ENCODE peak calls at places on chromosomes 13 and 19, in nine cellular contexts. B is cardiac fibroblast, F is amniotic epithelial cell, E is NCI-H1436, W is T-cell, M is hypothalamus, H is ELR, O is astrocyte of the hippocampus, S is head of caudate nucleus. Y is an unnamed sample.
A peak's percentile ranks its signal among the peaks of the same experiment; 100 is the strongest.

GRCh38 chr19:8209111-8209964 is at the start of gene CERS4:
- DNase-seq in H (peak; percentile 24), O (peak; percentile 69), E (peak; percentile 72), M (peak; percentile 84), B (peak; percentile 73), F (peak; percentile 33), S (peak; percentile 90), W (peak; percentile 86), Y (peak; percentile 90)

GRCh38 chr19:37654525-37654832 is 786 bp downstream of the ZFP30 start:
- DNase-seq in B (peak; percentile 34), S (no peak), F (peak; percentile 40), H (peak; percentile 49), W (no peak), M (no peak), O (peak; percentile 56), E (peak; percentile 3), Y (no peak)

GRCh38 chr13:39847336-39847735 is 191.9 kb downstream of the COG6 start:
- DNase-seq in H (no peak), B (no peak), F (no peak), O (no peak), W (no peak), M (no peak), S (no peak), E (no peak), Y (no peak)

GRCh38 chr13:112697756-112698655 is 8.2 kb downstream of the ATP11A start:
- DNase-seq in W (no peak), F (peak; percentile 45), H (no peak), E (no peak), M (no peak), S (no peak), B (no peak), O (no peak), Y (no peak)

GRCh38 chr19:34998777-34999497 is 1.2 kb upstream of the GRAMD1A start:
- DNase-seq in B (no peak), W (no peak), H (no peak), F (no peak), S (no peak), M (no peak), E (no peak), O (no peak), Y (no peak)

GRCh38 chr13:79445968-79446645 is 34.8 kb upstream of the NDFIP2 start:
- DNase-seq in H (no peak), F (no peak), W (no peak), B (no peak), O (no peak), M (no peak), E (no peak), S (no peak), Y (no peak)

GRCh38 chr13:27920677-27921420 is 1.0 kb downstream of the PDX1 start:
- DNase-seq in F (peak; percentile 4), S (no peak), W (no peak), M (no peak), E (no peak), B (peak; percentile 26), H (peak; percentile 36), O (peak; percentile 29), Y (no peak)

GRCh38 chr19:33705860-33706259 is 84.1 kb downstream of the CHST8 start:
- DNase-seq in O (no peak), S (no peak), M (no peak), B (no peak), H (no peak), W (no peak), E (no peak), F (no peak), Y (no peak)

GRCh38 chr13:100280681-100281080 is 191.8 kb downstream of the PCCA start:
- DNase-seq in M (no peak), B (no peak), O (no peak), F (peak; percentile 27), W (no peak), H (peak; percentile 45), S (no peak), E (no peak), Y (no peak)

GRCh38 chr19:46340051-46340659 is 6.7 kb upstream of the PPP5C start:
- DNase-seq in H (no peak), W (no peak), O (no peak), M (no peak), F (no peak), S (no peak), E (no peak), B (no peak), Y (no peak)

GRCh38 chr19:28878862-28879566 is 333.9 kb downstream of the UQCRFS1 start:
- DNase-seq in H (peak; percentile 76), W (peak; percentile 53), O (peak; percentile 74), E (peak; percentile 69), F (peak; percentile 28), M (peak; percentile 29), S (peak; percentile 73), B (peak; percentile 83), Y (peak; percentile 51)

GRCh38 chr19:51921949-51922348 is 5.3 kb upstream of the ZNF613 start:
- DNase-seq in B (no peak), E (no peak), F (no peak), W (no peak), H (no peak), S (no peak), M (no peak), O (peak; percentile 5), Y (no peak)

GRCh38 chr19:15439078-15439799 is 10.5 kb downstream of the WIZ start:
- DNase-seq in O (no peak), E (no peak), H (no peak), F (no peak), W (no peak), S (no peak), M (no peak), B (no peak), Y (no peak)

GRCh38 chr19:18539372-18539771 is 4.0 kb downstream of the FKBP8 start:
- DNase-seq in F (no peak), H (no peak), S (no peak), E (no peak), O (no peak), W (no peak), B (no peak), M (no peak), Y (no peak)

GRCh38 chr19:13033819-13034611 is 38.7 kb downstream of the NFIX start:
- DNase-seq in M (peak; percentile 68), E (peak; percentile 36), H (peak; percentile 68), S (peak; percentile 68), O (peak; percentile 85), B (peak; percentile 79), W (peak; percentile 49), F (peak; percentile 29), Y (peak; percentile 93)

GRCh38 chr19:18538115-18538514 is 5.3 kb downstream of the FKBP8 start:
- DNase-seq in F (no peak), B (no peak), H (no peak), W (no peak), M (no peak), E (no peak), S (no peak), O (no peak), Y (no peak)

GRCh38 chr19:53867225-53868090 is at the start of gene MYADM:
- DNase-seq in M (peak; percentile 98), H (peak; percentile 97), E (no peak), F (peak; percentile 95), S (peak; percentile 99), O (peak; percentile 100), B (peak; percentile 99), W (peak; percentile 100), Y (peak; percentile 99)

GRCh38 chr19:56687036-56687435 is 15.5 kb upstream of the ZNF835 start:
- DNase-seq in W (no peak), M (no peak), H (no peak), E (no peak), B (no peak), F (no peak), O (no peak), S (no peak), Y (no peak)

GRCh38 chr19:5445667-5446066 is 9.6 kb upstream of the ZNRF4 start:
- DNase-seq in E (no peak), M (no peak), H (peak; percentile 29), F (peak; percentile 15), W (no peak), S (no peak), O (peak; percentile 19), B (no peak), Y (peak; percentile 35)

GRCh38 chr13:44159633-44160279 is 213.9 kb upstream of the SERP2 start:
- DNase-seq in B (peak; percentile 22), O (peak; percentile 71), H (peak; percentile 79), F (no peak), E (no peak), S (no peak), M (no peak), W (no peak), Y (no peak)

GRCh38 chr19:2385053-2385721 is 25.1 kb downstream of the TMPRSS9 start:
- DNase-seq in H (peak; percentile 92), O (peak; percentile 61), M (no peak), S (peak; percentile 21), W (no peak), B (peak; percentile 58), E (peak; percentile 43), F (peak; percentile 82), Y (no peak)

GRCh38 chr13:83211301-83211700 is 671.0 kb downstream of the SLITRK1 start:
- DNase-seq in W (no peak), M (no peak), E (no peak), B (no peak), F (no peak), S (no peak), O (peak; percentile 17), H (peak; percentile 57), Y (no peak)

GRCh38 chr19:51546107-51546649 is 14.7 kb upstream of the SIGLEC6 start:
- DNase-seq in M (no peak), E (no peak), B (no peak), H (no peak), W (no peak), O (no peak), F (no peak), S (no peak), Y (no peak)

GRCh38 chr13:73602295-73602694 is 531.9 kb downstream of the KLF12 start:
- DNase-seq in W (no peak), F (peak; percentile 67), H (peak; percentile 72), E (no peak), B (peak; percentile 15), M (no peak), O (peak; percentile 12), S (no peak), Y (no peak)

GRCh38 chr19:2332341-2333026 is 4.0 kb downstream of the SPPL2B start:
- DNase-seq in O (no peak), S (no peak), B (no peak), W (peak; percentile 80), E (peak; percentile 82), M (no peak), H (no peak), F (no peak), Y (no peak)

GRCh38 chr19:45450042-45450380 is 17.8 kb upstream of the FOSB start:
- DNase-seq in E (no peak), F (no peak), H (no peak), W (no peak), S (no peak), M (no peak), B (no peak), O (no peak), Y (no peak)

GRCh38 chr19:31296741-31297390 is 52.4 kb downstream of the TSHZ3 start:
- DNase-seq in M (no peak), F (no peak), H (no peak), B (no peak), S (no peak), W (no peak), E (no peak), O (no peak), Y (no peak)

GRCh38 chr19:38842439-38843174 is 7.2 kb downstream of the HNRNPL start:
- DNase-seq in E (no peak), O (no peak), F (no peak), B (no peak), M (no peak), W (peak; percentile 70), H (no peak), S (no peak), Y (no peak)

GRCh38 chr19:29805026-29805925 is 6.5 kb upstream of the CCNE1 start:
- DNase-seq in B (no peak), S (no peak), F (no peak), O (peak; percentile 33), W (no peak), H (peak; percentile 37), M (no peak), E (no peak), Y (no peak)